ENCODE peak calls at places on chromosomes 12 and 14, in ten cellular contexts. U is right atrium auricular region; L is SJCRH30; P is hepatocyte; J is H1; Y is CD8-positive, alpha-beta memory T cell; O is heart left ventricle; H is effector memory CD4-positive, alpha-beta T cell; C is testis; Z is mucosa of descending colon. K is an unnamed sample. For H3K4me1, the result is how much of the 10 kb centered on the place peaks cover.

GRCh38 chr14:89498836-89499235 is 81.8 kb upstream of the FOXN3 start:
- DNase-seq in U (no peak), L (no peak), P (no peak), J (no peak), Y (no peak), O (no peak), H (no peak), C (no peak), Z (no peak), K (no peak)

GRCh38 chr12:39852346-39852745 is 232.7 kb upstream of the ABCD2 start:
- DNase-seq in U (no peak), L (no peak), P (no peak), J (no peak), Y (no peak), O (no peak), H (no peak), C (no peak), Z (no peak), K (no peak)

GRCh38 chr12:84807249-84807648 is 105.3 kb downstream of the SLC6A15 start:
- DNase-seq in U (no peak), L (no peak), P (no peak), J (no peak), Y (no peak), O (no peak), H (no peak), C (no peak), Z (no peak), K (no peak)

GRCh38 chr12:12936983-12937491 is 14.9 kb downstream of the GPRC5D start:
- DNase-seq in U (peak), L (no peak), P (no peak), J (peak), Y (peak), O (no peak), H (no peak), C (no peak), Z (no peak), K (no peak)

GRCh38 chr12:110330544-110330943 is 49.5 kb downstream of the ATP2A2 start:
- DNase-seq in U (no peak), L (no peak), P (no peak), J (no peak), Y (no peak), O (no peak), H (no peak), C (no peak), Z (no peak), K (no peak)

GRCh38 chr12:124474709-124475108 is 92.7 kb downstream of the NCOR2 start:
- DNase-seq in U (no peak), L (peak), P (no peak), J (no peak), Y (no peak), O (peak), H (no peak), C (peak), Z (no peak), K (peak)

GRCh38 chr12:104057771-104058197 is 6.5 kb upstream of the HCFC2 start:
- DNase-seq in U (no peak), L (peak), P (no peak), J (peak), Y (no peak), O (no peak), H (no peak), C (no peak), Z (no peak), K (no peak)

GRCh38 chr12:71027835-71028234 is 107.3 kb upstream of the PTPRR start:
- DNase-seq in U (no peak), L (no peak), P (no peak), J (no peak), Y (no peak), O (no peak), H (no peak), C (no peak), Z (no peak), K (no peak)

GRCh38 chr14:61934385-61934784 is 172.2 kb downstream of the SNAPC1 start:
- DNase-seq in U (no peak), L (no peak), P (no peak), J (no peak), Y (no peak), O (no peak), H (no peak), C (no peak), Z (no peak), K (no peak)

GRCh38 chr12:2414810-2415567 is 362.2 kb downstream of the CACNA1C start:
- DNase-seq in U (no peak), L (no peak), P (no peak), J (no peak), Y (no peak), O (no peak), H (no peak), C (no peak), Z (no peak), K (no peak)

GRCh38 chr12:5489760-5490432 is 58.0 kb downstream of the NTF3 start:
- DNase-seq in U (no peak), L (no peak), P (no peak), J (no peak), Y (no peak), O (no peak), H (no peak), C (no peak), Z (no peak), K (peak)

GRCh38 chr12:22986997-22987396 is 362.0 kb downstream of the ETNK1 start:
- DNase-seq in U (no peak), L (no peak), P (no peak), J (no peak), Y (no peak), O (no peak), H (no peak), C (no peak), Z (no peak), K (no peak)

GRCh38 chr14:59398841-59399240 is 66.3 kb downstream of the GPR135 start:
- DNase-seq in U (no peak), L (no peak), P (no peak), J (no peak), Y (no peak), O (no peak), H (no peak), C (no peak), Z (no peak), K (no peak)

GRCh38 chr12:46558696-46559095 is 186.1 kb upstream of the SLC38A2 start:
- DNase-seq in U (no peak), L (no peak), P (no peak), J (no peak), Y (no peak), O (no peak), H (no peak), C (no peak), Z (no peak), K (no peak)

GRCh38 chr12:31588976-31589375 is 2.0 kb downstream of the DENND5B start:
- DNase-seq in U (no peak), L (no peak), P (no peak), J (no peak), Y (no peak), O (no peak), H (no peak), C (no peak), Z (no peak), K (no peak)

GRCh38 chr12:31589896-31590729 is 823 bp downstream of the DENND5B start:
- DNase-seq in U (peak), L (peak), P (peak), J (peak), Y (no peak), O (peak), H (no peak), C (peak), Z (peak), K (peak)

GRCh38 chr12:31589582-31589895 is 1.4 kb downstream of the DENND5B start:
- DNase-seq in U (no peak), L (no peak), P (no peak), J (no peak), Y (no peak), O (peak), H (no peak), C (no peak), Z (no peak), K (no peak)

GRCh38 chr12:31591308-31591901 is 469 bp upstream of the DENND5B start:
- DNase-seq in U (peak), L (peak), P (peak), J (no peak), Y (no peak), O (peak), H (no peak), C (peak), Z (no peak), K (peak)

GRCh38 chr12:31590730-31591307 is at the start of gene DENND5B:
- DNase-seq in U (peak), L (peak), P (peak), J (peak), Y (no peak), O (peak), H (no peak), C (peak), Z (peak), K (peak)
- H3K4me1 ChIP-seq in U (under half), L (under half), P (under half), J (under half), Y (under half), O (under half), H (under half), C (under half), Z (under half), K (under half)

DNA sequence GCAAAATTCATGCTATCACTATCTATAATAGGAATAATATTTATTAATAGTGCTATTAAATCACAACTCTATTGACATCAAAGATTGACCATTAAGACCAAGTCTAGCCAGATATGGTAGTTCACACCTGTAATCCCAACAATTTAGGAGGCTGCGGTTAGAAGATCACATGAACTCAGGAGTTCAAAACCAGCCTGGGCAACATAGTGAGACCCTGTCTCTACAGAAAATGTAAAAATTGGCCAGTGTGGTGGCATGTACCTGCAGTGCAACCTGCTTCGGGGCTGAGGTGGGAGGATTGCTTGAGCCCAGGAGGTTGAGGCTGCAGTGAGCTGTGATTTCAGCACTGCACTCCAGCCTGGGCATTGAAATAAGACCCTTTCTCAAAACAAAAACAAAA is 11.0 kb downstream of the VEZT start:
- DNase-seq in U (no peak), L (no peak), P (no peak), J (no peak), Y (no peak), O (no peak), H (no peak), C (no peak), Z (no peak), K (no peak)
- H3K4me1 ChIP-seq in U (under half), L (under half), P (under half), J (under half), Y (under half), O (half or more), H (under half), C (under half), Z (under half), K (under half)

GRCh38 chr14:35285991-35286564 is 6.1 kb upstream of the PSMA6 start:
- DNase-seq in U (no peak), L (no peak), P (no peak), J (no peak), Y (no peak), O (no peak), H (no peak), C (no peak), Z (no peak), K (no peak)

GRCh38 chr14:35289623-35290022 is 2.6 kb upstream of the PSMA6 start:
- DNase-seq in U (no peak), L (no peak), P (no peak), J (no peak), Y (no peak), O (no peak), H (no peak), C (no peak), Z (no peak), K (no peak)

GRCh38 chr14:35287481-35288013 is 4.6 kb upstream of the PSMA6 start:
- DNase-seq in U (no peak), L (no peak), P (peak), J (no peak), Y (no peak), O (no peak), H (no peak), C (no peak), Z (no peak), K (no peak)

GRCh38 chr14:35286707-35287106 is 5.5 kb upstream of the PSMA6 start:
- DNase-seq in U (no peak), L (no peak), P (no peak), J (no peak), Y (no peak), O (no peak), H (no peak), C (no peak), Z (no peak), K (no peak)

GRCh38 chr14:35285168-35285990 is 6.8 kb upstream of the PSMA6 start:
- DNase-seq in U (no peak), L (no peak), P (no peak), J (no peak), Y (no peak), O (no peak), H (no peak), C (no peak), Z (no peak), K (no peak)
- H3K4me1 ChIP-seq in U (under half), L (under half), P (under half), J (under half), Y (under half), O (under half), H (under half), C (under half), Z (under half), K (under half)

GRCh38 chr14:99242816-99243795 is 28.9 kb downstream of the BCL11B start:
- DNase-seq in U (no peak), L (no peak), P (no peak), J (no peak), Y (peak), O (no peak), H (no peak), C (no peak), Z (no peak), K (no peak)
- H3K4me1 ChIP-seq in U (under half), L (under half), P (under half), J (under half), Y (half or more), O (under half), H (half or more), C (under half), Z (under half), K (under half)

GRCh38 chr12:64618953-64619590 is 8.8 kb downstream of the RASSF3 start:
- DNase-seq in U (no peak), L (no peak), P (no peak), J (no peak), Y (no peak), O (no peak), H (no peak), C (no peak), Z (no peak), K (no peak)
- H3K4me1 ChIP-seq in U (half or more), L (under half), P (under half), J (under half), Y (half or more), O (half or more), H (under half), C (under half), Z (under half), K (under half)

DNA sequence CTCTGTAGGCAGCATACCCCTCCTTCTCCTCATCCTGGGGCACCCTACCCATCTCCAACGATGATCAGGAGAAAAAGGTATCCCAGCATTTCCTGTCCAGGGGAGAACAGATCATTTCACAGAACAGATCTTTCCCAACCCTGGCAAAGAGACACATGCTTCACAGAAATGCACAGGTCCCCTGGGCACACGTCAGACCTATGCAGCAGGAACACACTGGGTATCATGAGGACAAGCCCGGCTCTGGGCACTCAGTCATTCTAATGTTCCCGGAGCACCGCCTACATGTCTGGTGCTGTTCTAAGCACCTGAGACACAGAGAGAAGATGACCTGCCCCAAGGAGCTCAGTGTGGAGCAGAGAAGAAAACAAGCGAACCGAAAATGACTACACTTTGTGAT is 56.2 kb downstream of the ACTN1 start:
- DNase-seq in U (no peak), L (no peak), P (no peak), J (no peak), Y (no peak), O (no peak), H (no peak), C (no peak), Z (no peak), K (peak)
- H3K4me1 ChIP-seq in U (under half), L (under half), P (under half), J (under half), Y (under half), O (half or more), H (under half), C (under half), Z (under half), K (under half)

GRCh38 chr14:76245097-76245496 is 93.4 kb downstream of the GPATCH2L start:
- DNase-seq in U (no peak), L (no peak), P (no peak), J (no peak), Y (no peak), O (no peak), H (no peak), C (no peak), Z (no peak), K (no peak)

GRCh38 chr14:76253111-76253510 is 101.4 kb downstream of the GPATCH2L start:
- DNase-seq in U (no peak), L (no peak), P (no peak), J (no peak), Y (no peak), O (no peak), H (no peak), C (no peak), Z (no peak), K (no peak)

GRCh38 chr14:76252471-76252870 is 100.7 kb downstream of the GPATCH2L start:
- DNase-seq in U (no peak), L (no peak), P (no peak), J (no peak), Y (no peak), O (no peak), H (no peak), C (no peak), Z (no peak), K (no peak)

GRCh38 chr14:76250345-76250744 is 98.6 kb downstream of the GPATCH2L start:
- DNase-seq in U (no peak), L (no peak), P (no peak), J (no peak), Y (no peak), O (no peak), H (no peak), C (no peak), Z (no peak), K (no peak)
- H3K4me1 ChIP-seq in U (under half), L (under half), P (under half), J (under half), Y (under half), O (under half), H (under half), C (under half), Z (under half), K (under half)

DNA sequence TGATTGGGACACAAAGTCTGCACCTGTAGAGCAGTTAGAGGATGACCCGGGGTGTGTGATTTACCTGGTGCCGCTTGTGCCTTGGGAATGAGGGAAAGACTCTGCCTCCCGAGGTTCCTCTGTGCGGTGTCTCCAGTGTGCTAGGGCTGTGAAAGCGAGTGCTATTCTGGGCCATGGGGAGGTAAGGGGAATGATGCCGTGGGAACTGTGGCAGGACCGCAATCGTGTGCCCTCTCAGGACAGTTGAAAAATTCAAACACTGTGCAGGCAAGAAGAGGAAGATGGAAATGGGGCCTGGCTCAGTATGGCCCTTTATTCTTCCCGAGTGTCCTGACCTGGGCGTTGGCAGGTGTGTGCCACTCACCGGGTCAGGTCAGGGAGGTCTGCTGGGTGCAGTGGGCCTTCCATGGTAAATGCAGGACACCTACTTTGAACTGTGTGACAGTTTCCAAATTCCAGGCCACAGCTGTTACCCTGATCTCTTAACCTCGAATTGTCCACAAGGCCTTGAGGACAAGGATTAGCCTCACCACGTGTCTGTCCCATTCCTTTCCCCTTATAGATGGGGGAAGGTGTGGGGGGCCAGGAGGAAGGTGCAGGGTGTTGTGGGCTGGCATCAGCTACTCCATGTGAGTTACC is 1.4 kb downstream of the SIVA1 start:
- DNase-seq in U (no peak), L (no peak), P (no peak), J (no peak), Y (no peak), O (no peak), H (no peak), C (no peak), Z (no peak), K (peak)
- H3K4me1 ChIP-seq in U (under half), L (under half), P (under half), J (under half), Y (under half), O (under half), H (under half), C (under half), Z (under half), K (under half)

GRCh38 chr14:68944162-68944561 is 34.9 kb downstream of the ACTN1 start:
- DNase-seq in U (no peak), L (no peak), P (no peak), J (no peak), Y (no peak), O (no peak), H (no peak), C (no peak), Z (no peak), K (peak)

GRCh38 chr14:68941820-68942219 is 37.3 kb downstream of the ACTN1 start:
- DNase-seq in U (peak), L (peak), P (peak), J (peak), Y (no peak), O (peak), H (no peak), C (no peak), Z (no peak), K (peak)

GRCh38 chr14:68945190-68945584 is 33.9 kb downstream of the ACTN1 start:
- DNase-seq in U (no peak), L (peak), P (no peak), J (no peak), Y (no peak), O (no peak), H (no peak), C (no peak), Z (no peak), K (no peak)

GRCh38 chr14:68942281-68943035 is 36.6 kb downstream of the ACTN1 start:
- DNase-seq in U (no peak), L (no peak), P (no peak), J (no peak), Y (no peak), O (no peak), H (no peak), C (no peak), Z (no peak), K (no peak)

GRCh38 chr14:68943107-68943506 is 36.0 kb downstream of the ACTN1 start:
- DNase-seq in U (no peak), L (no peak), P (no peak), J (no peak), Y (no peak), O (no peak), H (no peak), C (no peak), Z (no peak), K (no peak)
- H3K4me1 ChIP-seq in U (half or more), L (half or more), P (half or more), J (under half), Y (half or more), O (half or more), H (under half), C (under half), Z (half or more), K (half or more)

GRCh38 chr14:100309028-100309718 is 2.9 kb upstream of the SLC25A29 start:
- DNase-seq in U (no peak), L (no peak), P (no peak), J (no peak), Y (no peak), O (no peak), H (no peak), C (no peak), Z (no peak), K (no peak)
- H3K4me1 ChIP-seq in U (under half), L (under half), P (under half), J (under half), Y (under half), O (half or more), H (under half), C (under half), Z (under half), K (under half)

K was measured in right cardiac atrium.